ENCODE peak calls at places on chromosomes 3 and 15, in five cellular contexts. D is A549, F is GM12878, N is K562, U is HepG2. V is an unnamed sample.

GRCh38 chr3:70703305-70704102 is 391.1 kb upstream of the MDFIC2 start:
- DNase-seq in D (no peak), F (no peak), N (no peak), U (no peak), V (peak)

GRCh38 chr3:21447471-21448205 is 303.4 kb downstream of the ZNF385D start:
- DNase-seq in D (no peak), F (no peak), N (no peak), U (no peak), V (no peak)

GRCh38 chr15:26394801-26395200 is 378.1 kb downstream of the GABRB3 start:
- DNase-seq in D (no peak), F (no peak), N (no peak), U (no peak), V (no peak)

GRCh38 chr3:42780892-42781700 is 8.0 kb upstream of the CCDC13 start:
- DNase-seq in D (peak), F (peak), N (peak), U (peak), V (no peak)

GRCh38 chr15:76501726-76502125 is 165.2 kb downstream of the ISL2 start:
- DNase-seq in D (no peak), F (no peak), N (no peak), U (no peak), V (no peak)

GRCh38 chr3:97074546-97074945 is 260.2 kb downstream of the EPHA6 start:
- DNase-seq in D (no peak), F (no peak), N (no peak), U (no peak), V (no peak)

GRCh38 chr3:121981473-121981872 is 40.6 kb downstream of the ILDR1 start:
- DNase-seq in D (no peak), F (no peak), N (no peak), U (no peak), V (no peak)

GRCh38 chr3:134308350-134308891 is 57.8 kb upstream of the RYK start:
- DNase-seq in D (peak), F (peak), N (peak), U (peak), V (peak)

GRCh38 chr3:172592898-172593669 is 69.9 kb upstream of the TNFSF10 start:
- DNase-seq in D (no peak), F (no peak), N (no peak), U (no peak), V (no peak)

GRCh38 chr3:114108137-114108536 is 51.6 kb downstream of the QTRT2 start:
- DNase-seq in D (no peak), F (no peak), N (no peak), U (no peak), V (no peak)

GRCh38 chr3:172332256-172333041 is 115.8 kb downstream of the GHSR start:
- DNase-seq in D (peak), F (no peak), N (peak), U (peak), V (peak)

GRCh38 chr15:100111103-100112060 is 230.4 kb downstream of the ADAMTS17 start:
- DNase-seq in D (peak), F (no peak), N (peak), U (peak), V (no peak)

GRCh38 chr15:74799255-74799842 is 13.3 kb upstream of the LMAN1L start:
- DNase-seq in D (no peak), F (no peak), N (no peak), U (no peak), V (no peak)

GRCh38 chr15:93245616-93246122 is 156.7 kb upstream of the RGMA start:
- DNase-seq in D (no peak), F (no peak), N (no peak), U (no peak), V (no peak)

GRCh38 chr3:147008886-147009285 is 397.5 kb downstream of the ZIC4 start:
- DNase-seq in D (no peak), F (no peak), N (no peak), U (no peak), V (no peak)

GRCh38 chr15:68051907-68052306 is 2.2 kb upstream of the PIAS1 start:
- DNase-seq in D (no peak), F (no peak), N (no peak), U (no peak), V (no peak)

GRCh38 chr3:126300761-126301481 is 56.3 kb downstream of the KLF15 start:
- DNase-seq in D (no peak), F (no peak), N (no peak), U (peak), V (no peak)

GRCh38 chr3:66938338-66938963 is 59.7 kb upstream of the KBTBD8 start:
- DNase-seq in D (peak), F (peak), N (peak), U (peak), V (peak)

GRCh38 chr3:157746391-157746790 is 243.2 kb upstream of the VEPH1 start:
- DNase-seq in D (no peak), F (no peak), N (no peak), U (no peak), V (no peak)

GRCh38 chr3:126528800-126529541 is 5.0 kb downstream of the CHST13 start:
- DNase-seq in D (peak), F (no peak), N (no peak), U (peak), V (no peak)

GRCh38 chr3:110341047-110341446 is 730.6 kb upstream of the NECTIN3 start:
- DNase-seq in D (no peak), F (no peak), N (no peak), U (no peak), V (no peak)

GRCh38 chr3:117660941-117661635 is 951.5 kb downstream of the TUSC7 start:
- DNase-seq in D (no peak), F (no peak), N (no peak), U (no peak), V (no peak)

GRCh38 chr3:71859128-71859519 is 74.2 kb upstream of the PROK2 start:
- DNase-seq in D (peak), F (no peak), N (peak), U (peak), V (no peak)

GRCh38 chr15:98147415-98147814 is 186.9 kb downstream of the ARRDC4 start:
- DNase-seq in D (no peak), F (no peak), N (peak), U (no peak), V (no peak)

GRCh38 chr15:50463423-50464358 is 39.5 kb downstream of the USP8 start:
- DNase-seq in D (no peak), F (no peak), N (no peak), U (peak), V (no peak)

GRCh38 chr3:150756491-150757059 is 6.4 kb downstream of the SIAH2 start:
- DNase-seq in D (no peak), F (no peak), N (no peak), U (no peak), V (no peak)

GRCh38 chr3:43071313-43071893 is 34.5 kb downstream of the POMGNT2 start:
- DNase-seq in D (no peak), F (no peak), N (peak), U (peak), V (peak)

GRCh38 chr15:66067687-66068086 is 185.9 kb downstream of the MEGF11 start:
- DNase-seq in D (no peak), F (no peak), N (no peak), U (no peak), V (peak)

GRCh38 chr15:31278056-31278445 is 48.6 kb upstream of the KLF13 start:
- DNase-seq in D (no peak), F (no peak), N (peak), U (no peak), V (peak)

GRCh38 chr3:58377168-58377567 is 44.5 kb downstream of the PXK start:
- DNase-seq in D (no peak), F (no peak), N (no peak), U (no peak), V (no peak)

GRCh38 chr3:54846085-54846484 is 81.8 kb downstream of the LRTM1 start:
- DNase-seq in D (no peak), F (no peak), N (no peak), U (no peak), V (no peak)

GRCh38 chr3:159200176-159200575 is 398.3 kb downstream of the MFSD1 start:
- DNase-seq in D (no peak), F (no peak), N (no peak), U (no peak), V (no peak)

GRCh38 chr3:68740087-68740486 is 192.3 kb downstream of the TAFA4 start:
- DNase-seq in D (no peak), F (no peak), N (no peak), U (no peak), V (no peak)

GRCh38 chr15:66707310-66708160 is 5.5 kb downstream of the SMAD6 start:
- DNase-seq in D (peak), F (no peak), N (no peak), U (peak), V (peak)

GRCh38 chr15:56053046-56053400 is 59.6 kb upstream of the NEDD4 start:
- DNase-seq in D (no peak), F (no peak), N (no peak), U (no peak), V (no peak)

GRCh38 chr3:140848675-140849074 is 93.0 kb upstream of the SLC25A36 start:
- DNase-seq in D (no peak), F (no peak), N (no peak), U (no peak), V (no peak)

GRCh38 chr15:96362759-96363678 is 32.5 kb downstream of the NR2F2 start:
- DNase-seq in D (no peak), F (no peak), N (no peak), U (no peak), V (peak)
- TF ChIP-seq ESRRA in D (no peak), F (no peak), N (no peak), U (no peak), V (no peak)

GRCh38 chr3:124978627-124979026 is 44.1 kb upstream of the MUC13 start:
- DNase-seq in D (no peak), F (no peak), N (no peak), U (no peak), V (no peak)
- TF ChIP-seq ESRRA in D (no peak), F (no peak), N (no peak), U (no peak), V (no peak)

GRCh38 chr15:59739557-59740186 is 50.6 kb upstream of the BNIP2 start:
- DNase-seq in D (no peak), F (no peak), N (no peak), U (no peak), V (no peak)
- TF ChIP-seq ESRRA in D (no peak), F (no peak), N (no peak), U (no peak), V (no peak)

GRCh38 chr3:50392101-50392715 is 32.9 kb upstream of the TMEM115 start:
- DNase-seq in D (no peak), F (no peak), N (no peak), U (no peak), V (no peak)
- TF ChIP-seq ESRRA in D (no peak), F (no peak), N (no peak), U (no peak), V (no peak)

GRCh38 chr15:81848701-81849100 is 197.1 kb downstream of the MEX3B start:
- DNase-seq in D (no peak), F (no peak), N (no peak), U (no peak), V (no peak)

GRCh38 chr15:81839387-81839786 is 206.4 kb downstream of the MEX3B start:
- DNase-seq in D (no peak), F (no peak), N (no peak), U (no peak), V (no peak)

DNA sequence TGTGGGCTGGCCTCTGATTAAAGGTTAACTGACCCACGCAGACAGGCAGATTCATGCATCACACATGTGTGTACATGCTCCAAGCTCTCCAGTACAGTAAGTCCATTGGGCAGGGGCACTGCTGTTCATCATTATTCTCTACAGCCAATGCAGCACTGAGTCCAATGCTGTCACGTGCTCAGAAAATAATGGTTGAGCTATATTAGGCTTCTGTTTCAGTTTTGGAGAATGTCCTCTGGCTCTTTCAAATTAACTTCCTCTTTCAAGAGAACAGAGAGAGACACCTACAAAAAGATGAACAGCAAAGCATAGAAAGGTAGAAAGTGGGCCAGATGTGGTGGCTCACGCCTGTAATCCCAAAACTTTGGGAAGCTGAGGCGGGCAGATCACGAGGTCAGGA is 202.6 kb downstream of the MEX3B start:
- DNase-seq in D (no peak), F (peak), N (no peak), U (no peak), V (no peak)
- TF ChIP-seq ESRRA in D (no peak), F (no peak), N (no peak), U (no peak), V (no peak)

DNA sequence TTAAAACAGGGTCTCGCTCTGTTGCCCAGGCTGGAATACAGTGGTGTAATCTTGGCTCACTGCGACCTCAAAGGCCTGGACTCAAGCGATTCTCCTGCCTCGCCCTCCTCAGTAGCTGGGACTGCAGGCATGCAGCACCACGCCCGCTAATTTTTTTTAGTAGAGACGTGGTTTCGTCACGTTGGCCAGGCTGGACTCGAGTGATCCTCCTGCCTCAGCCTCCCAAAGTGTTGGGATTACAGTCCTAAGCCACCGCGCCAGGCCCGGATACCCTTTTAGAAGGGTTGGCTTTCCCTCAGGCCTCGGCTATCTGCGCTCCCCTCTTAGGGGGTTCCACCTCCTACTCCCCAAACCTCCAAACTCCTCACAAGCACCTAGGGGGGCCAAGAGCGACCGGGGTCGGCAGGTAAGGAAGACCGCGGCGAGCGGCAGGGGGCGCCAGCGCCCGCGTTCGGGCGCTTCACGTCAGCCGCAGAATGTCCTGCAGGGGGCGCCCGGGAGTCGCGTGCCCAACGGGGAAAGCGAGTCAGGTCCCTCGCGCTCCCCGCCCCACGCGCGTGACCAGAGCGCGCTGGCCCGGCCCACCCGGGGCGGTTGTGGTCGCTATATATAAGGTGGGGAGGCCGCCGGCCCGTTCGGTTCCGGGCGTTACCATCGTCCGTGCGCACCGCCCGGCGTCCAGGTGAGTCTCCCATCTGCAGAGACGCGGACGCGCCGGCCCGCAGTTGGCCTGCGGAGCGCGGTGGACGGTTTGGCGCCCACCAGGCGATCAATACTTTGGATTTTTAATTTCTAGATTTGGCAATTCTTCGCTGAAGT is 51.8 kb upstream of the GATM start:
- DNase-seq in D (peak), F (no peak), N (peak), U (peak), V (peak)
- TF ChIP-seq ESRRA in D (no peak), F (no peak), N (no peak), U (no peak), V (no peak)

DNA sequence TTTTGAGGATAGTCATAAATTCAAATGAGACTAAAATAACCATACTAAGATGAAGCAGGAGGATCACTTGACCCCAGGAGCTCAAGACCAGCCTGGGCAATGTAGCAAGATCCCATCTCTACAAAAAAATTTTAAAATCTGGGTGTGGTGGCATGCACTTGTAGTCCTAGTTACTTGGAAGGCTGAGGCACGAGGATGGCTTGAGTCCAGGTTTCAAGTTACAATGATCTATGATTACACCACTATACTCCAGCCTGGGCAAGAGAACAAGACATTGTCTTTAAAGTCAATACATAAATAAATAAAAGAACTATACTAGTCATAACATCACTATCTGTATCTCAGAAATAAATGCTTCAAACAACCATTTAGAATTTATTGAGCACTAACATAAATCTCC is 8.6 kb upstream of the PHLDB2 start:
- DNase-seq in D (peak), F (no peak), N (no peak), U (no peak), V (no peak)
- TF ChIP-seq ESRRA in D (no peak), F (no peak), N (no peak), U (no peak), V (no peak)

GRCh38 chr15:34223904-34224596 is 766 bp upstream of the EMC4 start:
- DNase-seq in D (peak), F (no peak), N (peak), U (no peak), V (no peak)
- TF ChIP-seq ESRRA in D (no peak), F (no peak), N (peak), U (no peak), V (no peak)

V was measured in WTC11.